ENCODE peak calls at places on chromosomes 12 and 14, in five cellular contexts. N is stomach; T is CD8-positive, alpha-beta T cell; F is stimulated activated CD8-positive, alpha-beta memory T cell treated with anti-CD3 and anti-CD28 coated beads, Interleukin-4, amount 100 ng/mL, for 1 hour; D is neural progenitor cell. U is an unnamed sample.

GRCh38 chr14:72663956-72664650 is 229.8 kb downstream of the DPF3 start:
- DNase-seq in D (no peak), F (no peak), N (no peak), T (no peak), U (no peak)

GRCh38 chr12:31234053-31234835 is 91.7 kb downstream of the SINHCAF start:
- DNase-seq in N (no peak), T (no peak), D (no peak), F (no peak), U (no peak)

GRCh38 chr12:69161835-69162234 is 77.5 kb upstream of the CPSF6 start:
- DNase-seq in D (peak), N (no peak), F (no peak), T (no peak), U (no peak)

GRCh38 chr12:106227641-106228319 is 20.0 kb downstream of the CKAP4 start:
- DNase-seq in D (no peak), N (peak), T (peak), F (no peak), U (no peak)

GRCh38 chr14:71582705-71583104 is 349.5 kb upstream of the RGS6 start:
- DNase-seq in T (no peak), F (no peak), D (no peak), N (no peak), U (no peak)

GRCh38 chr14:103679351-103679750 is 35.9 kb downstream of the XRCC3 start:
- DNase-seq in N (peak), F (no peak), D (peak), T (no peak), U (no peak)

GRCh38 chr12:21346542-21347205 is 12.0 kb upstream of the SLCO1A2 start:
- DNase-seq in F (no peak), T (no peak), D (no peak), N (no peak), U (no peak)

GRCh38 chr12:132491349-132491663 is 1.4 kb downstream of the FBRSL1 start:
- DNase-seq in N (no peak), F (no peak), D (no peak), T (no peak), U (no peak)

GRCh38 chr12:93000026-93000425 is 70.9 kb upstream of the EEA1 start:
- DNase-seq in F (no peak), T (no peak), N (no peak), D (no peak), U (no peak)

GRCh38 chr12:121663610-121663929 is 5.9 kb downstream of the MORN3 start:
- DNase-seq in F (no peak), N (no peak), T (no peak), D (no peak), U (no peak)

GRCh38 chr14:101235872-101236221 is 325.4 kb upstream of the DIO3 start:
- DNase-seq in D (no peak), T (no peak), N (no peak), F (no peak), U (no peak)

GRCh38 chr14:103518416-103519042 is 4.1 kb downstream of the CKB start:
- DNase-seq in D (peak), T (peak), F (peak), N (peak), U (no peak)

GRCh38 chr12:98456583-98457573 is 58.5 kb upstream of the TMPO start:
- DNase-seq in N (peak), D (peak), T (peak), F (no peak), U (peak)

GRCh38 chr12:34400423-34400881 is 378.2 kb downstream of the ALG10 start:
- DNase-seq in T (no peak), D (no peak), N (peak), F (no peak), U (peak)

GRCh38 chr12:4812621-4813327 is 92.6 kb downstream of the GALNT8 start:
- DNase-seq in D (no peak), N (no peak), T (no peak), F (no peak), U (no peak)

GRCh38 chr12:113222730-113223531 is 1.7 kb downstream of the TPCN1 start:
- DNase-seq in N (peak), D (no peak), F (no peak), T (no peak), U (peak)

GRCh38 chr14:100781952-100782351 is 44.0 kb upstream of the MEG3 start:
- DNase-seq in D (no peak), N (no peak), F (no peak), T (no peak), U (peak)

GRCh38 chr12:92654929-92655328 is 47.9 kb upstream of the PLEKHG7 start:
- DNase-seq in N (no peak), D (no peak), F (no peak), T (no peak), U (no peak)

GRCh38 chr12:27333311-27334009 is 824 bp downstream of the BMAL2 start:
- DNase-seq in F (no peak), N (peak), T (peak), D (peak), U (no peak)

GRCh38 chr14:105526781-105527380 is 498 bp downstream of the TMEM121 start:
- DNase-seq in F (no peak), N (no peak), T (no peak), D (peak), U (no peak)

GRCh38 chr12:108482717-108483212 is 32.3 kb upstream of the FICD start:
- DNase-seq in F (no peak), T (no peak), N (no peak), D (no peak), U (no peak)

GRCh38 chr14:33210304-33210703 is 271.6 kb downstream of the NPAS3 start:
- DNase-seq in D (peak), F (no peak), T (no peak), N (no peak), U (no peak)

GRCh38 chr12:46377678-46378077 is 5.1 kb upstream of the SLC38A2 start:
- DNase-seq in F (no peak), N (no peak), T (no peak), D (no peak), U (no peak)

GRCh38 chr12:92445253-92446081 is 257.3 kb upstream of the PLEKHG7 start:
- DNase-seq in N (no peak), D (no peak), T (no peak), F (no peak), U (no peak)

GRCh38 chr14:21454843-21455550 is 926 bp downstream of the CHD8 start:
- DNase-seq in F (no peak), N (no peak), D (no peak), T (no peak), U (no peak)

GRCh38 chr14:61616524-61617185 is 78.7 kb upstream of the HIF1A start:
- DNase-seq in F (no peak), D (no peak), T (no peak), N (no peak), U (no peak)

GRCh38 chr12:15278816-15279658 is 43.3 kb upstream of the PTPRO start:
- DNase-seq in N (peak), T (no peak), F (no peak), D (no peak), U (peak)

GRCh38 chr12:76533331-76533730 is 26.2 kb downstream of the OSBPL8 start:
- DNase-seq in N (no peak), T (no peak), F (no peak), D (no peak), U (no peak)

GRCh38 chr12:52081263-52081733 is 1.8 kb downstream of the SMIM41 start:
- DNase-seq in F (no peak), N (no peak), T (no peak), D (peak), U (no peak)

GRCh38 chr12:42607584-42607984 is 18.0 kb upstream of the PRICKLE1 start:
- DNase-seq in F (no peak), N (no peak), T (no peak), D (no peak), U (no peak)